ENCODE peak calls at places on chromosomes 2 and 18, in four cellular contexts. J, Q, A and F are unnamed samples.

GRCh38 chr2:127200962-127201361 is 19.1 kb downstream of the CYP27C1 start:
- DNase-seq in J (no peak), Q (no peak), A (no peak), F (no peak)

GRCh38 chr18:78726326-78727056 is 253.1 kb upstream of the SALL3 start:
- DNase-seq in Q (no peak), A (no peak), J (no peak), F (no peak)

GRCh38 chr2:48358982-48359381 is 171.0 kb upstream of the STON1 start:
- DNase-seq in J (no peak), A (no peak), Q (no peak), F (no peak)

GRCh38 chr2:129717560-129718128 is 261.8 kb upstream of the RAB6C start:
- DNase-seq in A (no peak), Q (no peak), J (no peak), F (no peak)

GRCh38 chr18:22594155-22594690 is 176.5 kb upstream of the CTAGE1 start:
- DNase-seq in Q (no peak), A (no peak), J (no peak), F (no peak)

GRCh38 chr2:200138386-200139184 is 167.9 kb upstream of the SPATS2L start:
- DNase-seq in J (no peak), A (no peak), Q (no peak), F (no peak)

GRCh38 chr2:110768591-110768990 is 36.2 kb downstream of the ACOXL start:
- DNase-seq in A (no peak), J (peak; percentile 37), Q (no peak), F (no peak)

GRCh38 chr18:44341759-44342158 is 338.9 kb upstream of the SETBP1 start:
- DNase-seq in Q (no peak), A (no peak), J (no peak), F (no peak)

GRCh38 chr2:225104971-225105370 is 62.7 kb upstream of the DOCK10 start:
- DNase-seq in A (no peak), Q (peak; percentile 77), J (no peak), F (no peak)

GRCh38 chr2:225091336-225091735 is 49.1 kb upstream of the DOCK10 start:
- DNase-seq in Q (peak; percentile 99), J (no peak), A (no peak), F (no peak)

GRCh38 chr2:85668009-85668856 is at the start of gene SFTPB:
- DNase-seq in A (peak; percentile 37), Q (no peak), J (peak; percentile 95), F (no peak)

GRCh38 chr18:13112982-13113381 is 105.6 kb upstream of the LDLRAD4 start:
- DNase-seq in Q (peak; percentile 33), J (peak; percentile 25), A (no peak), F (peak; percentile 75)